ENCODE peak calls at places on chromosomes 3 and 15, in four cellular contexts. C is K562, S is HL-60, T is GM12878. G is an unnamed sample.

GRCh38 chr3:39154323-39155021 is 1.1 kb upstream of the CSRNP1 start:
- DNase-seq in S (no peak), C (peak), T (no peak), G (no peak)

GRCh38 chr3:193593666-193594025 is 638 bp downstream of the OPA1 start:
- DNase-seq in S (no peak), T (no peak), C (peak), G (no peak)

GRCh38 chr3:23865595-23866396 is 51.0 kb downstream of the NKIRAS1 start:
- DNase-seq in C (no peak), T (peak), S (no peak), G (peak)

GRCh38 chr3:107235923-107236315 is 141.3 kb upstream of the CCDC54 start:
- DNase-seq in C (peak), S (peak), T (peak), G (peak)

GRCh38 chr3:195123196-195123805 is 147.7 kb downstream of the XXYLT1 start:
- DNase-seq in T (no peak), S (no peak), C (peak), G (no peak)

GRCh38 chr3:56205406-56205805 is 262.9 kb downstream of the ERC2 start:
- DNase-seq in T (no peak), S (no peak), C (no peak), G (no peak)

GRCh38 chr3:42501681-42502428 is 588 bp upstream of the VIPR1 start:
- DNase-seq in C (peak), S (peak), T (no peak), G (peak)

GRCh38 chr3:195263193-195263924 is 7.6 kb downstream of the XXYLT1 start:
- DNase-seq in C (no peak), S (peak), T (no peak), G (no peak)

GRCh38 chr3:18635215-18635614 is 210.1 kb upstream of the SATB1 start:
- DNase-seq in T (no peak), C (no peak), S (no peak), G (no peak)

DNA sequence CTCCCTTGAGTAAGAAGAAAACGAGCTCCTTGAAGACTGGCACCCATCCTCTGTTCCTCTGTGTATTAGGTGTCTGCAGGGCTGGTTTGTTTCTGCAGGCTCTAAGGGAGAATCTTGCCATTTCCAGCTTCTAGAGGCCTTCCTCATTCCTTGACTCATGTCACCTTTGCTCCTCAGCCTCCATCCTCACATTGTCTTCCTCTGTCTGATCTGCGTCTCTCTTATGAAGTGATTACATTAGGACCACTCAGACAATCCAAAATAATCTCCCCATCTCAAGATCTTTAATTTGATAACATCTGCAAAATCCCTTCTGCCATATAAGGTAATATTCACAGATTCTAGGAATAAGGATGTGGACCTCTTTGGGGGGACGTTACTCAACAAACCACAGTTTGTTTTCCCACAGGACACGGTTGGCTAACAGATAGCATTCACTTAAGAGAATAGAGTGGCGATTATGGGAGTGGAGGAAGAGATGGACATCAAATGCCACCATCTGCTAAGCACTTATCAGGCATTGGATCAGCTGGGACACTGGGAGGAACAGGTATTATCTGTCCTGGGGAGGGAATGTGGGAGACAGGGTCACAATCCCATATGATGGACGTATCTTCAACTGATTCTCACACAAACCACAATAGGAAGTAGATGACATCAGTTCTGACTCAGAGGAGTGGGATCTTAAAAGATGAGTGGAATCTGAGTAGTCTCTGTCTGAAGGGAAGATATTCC is 17.2 kb downstream of the ARHGAP31 start:
- DNase-seq in T (no peak), C (no peak), S (no peak), G (no peak)
- TF ChIP-seq SPI1 in T (no peak), C (no peak), S (no peak), G (no peak)

DNA sequence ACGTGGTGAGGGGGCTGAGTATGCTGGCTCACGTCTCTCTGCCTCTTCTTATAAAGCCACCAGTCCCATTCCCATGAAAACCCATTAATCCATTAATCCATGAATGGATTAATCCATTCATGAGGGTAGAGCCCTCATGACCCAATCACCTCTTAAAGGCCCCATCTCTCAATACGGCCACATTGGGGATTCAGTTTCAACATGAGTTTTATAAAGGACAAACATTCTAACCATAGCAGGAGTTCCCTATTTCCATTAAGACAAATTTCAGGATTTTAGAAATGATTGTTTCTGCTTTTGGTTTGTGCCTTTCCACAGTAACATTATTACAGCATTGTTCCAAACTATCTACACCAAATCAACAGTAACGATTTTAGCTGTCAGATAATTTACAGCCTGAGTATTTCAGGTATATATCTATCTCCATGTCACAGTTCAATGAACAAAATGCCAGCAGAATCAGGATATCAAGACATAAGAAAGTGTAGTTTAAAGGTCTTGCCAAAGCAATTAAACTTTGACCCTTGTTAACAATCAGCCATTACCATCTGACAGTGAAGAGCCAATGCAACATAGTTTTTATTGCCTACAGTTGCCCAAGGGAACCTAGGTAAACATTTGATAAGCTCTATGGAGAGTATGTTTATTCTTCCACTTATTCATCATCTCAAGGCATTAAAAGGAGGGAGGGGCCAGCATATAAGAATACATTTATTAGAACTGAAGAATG is 3.8 kb downstream of the TSPAN3 start:
- DNase-seq in S (no peak), C (no peak), T (no peak), G (no peak)
- TF ChIP-seq POLR2AphosphoS5 in S (no peak), C (no peak), T (no peak), G (no peak)

DNA sequence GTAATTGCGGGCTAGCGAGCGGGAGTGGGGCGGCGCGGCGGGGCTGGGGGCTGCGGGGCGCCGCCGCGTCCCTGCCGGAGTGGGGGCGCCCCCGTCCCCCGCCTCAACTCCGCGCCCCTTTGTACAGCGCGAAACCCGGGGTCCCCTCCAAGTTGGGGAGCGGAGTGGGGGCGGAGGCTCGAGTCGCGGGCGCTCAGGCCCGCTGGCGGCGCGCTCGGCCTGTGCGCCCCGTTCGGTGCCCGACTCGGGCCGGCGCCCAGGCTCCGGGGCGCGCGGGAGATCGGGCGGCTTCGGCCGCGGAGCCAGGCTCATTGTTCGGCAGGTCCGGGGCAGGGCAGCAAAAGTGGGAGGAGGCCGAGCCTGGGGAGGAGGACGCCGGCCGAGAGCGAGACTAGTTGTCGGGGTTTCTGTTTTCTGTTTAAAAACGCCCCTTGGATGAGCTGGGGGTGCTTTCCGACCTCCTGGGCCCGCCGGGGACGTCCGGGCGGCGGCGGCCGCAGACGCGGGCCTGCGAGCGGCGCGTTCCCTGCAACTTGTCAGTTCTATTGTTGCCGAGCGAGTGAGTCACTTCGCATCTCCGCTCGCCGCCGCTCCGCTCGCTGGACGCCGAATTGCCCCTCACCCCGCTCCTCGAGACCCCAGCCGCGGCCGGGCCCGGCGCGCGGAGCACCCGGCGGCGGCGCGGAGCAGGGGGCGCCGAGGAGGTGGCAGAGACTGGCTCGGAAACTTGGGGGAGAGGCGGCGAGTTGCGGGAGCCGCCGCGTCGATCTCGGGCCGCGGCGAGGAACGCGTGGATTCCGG is 663 bp downstream of the TCF12 start:
- DNase-seq in S (peak), T (no peak), C (peak), G (peak)
- TF ChIP-seq SPI1 in S (no peak), T (no peak), C (no peak), G (no peak)

GRCh38 chr15:72319985-72320671 is at the start of gene CELF6:
- DNase-seq in T (peak), C (peak), S (peak), G (peak)
- TF ChIP-seq POLR2AphosphoS5 in T (no peak), C (no peak), S (no peak), G (no peak)

DNA sequence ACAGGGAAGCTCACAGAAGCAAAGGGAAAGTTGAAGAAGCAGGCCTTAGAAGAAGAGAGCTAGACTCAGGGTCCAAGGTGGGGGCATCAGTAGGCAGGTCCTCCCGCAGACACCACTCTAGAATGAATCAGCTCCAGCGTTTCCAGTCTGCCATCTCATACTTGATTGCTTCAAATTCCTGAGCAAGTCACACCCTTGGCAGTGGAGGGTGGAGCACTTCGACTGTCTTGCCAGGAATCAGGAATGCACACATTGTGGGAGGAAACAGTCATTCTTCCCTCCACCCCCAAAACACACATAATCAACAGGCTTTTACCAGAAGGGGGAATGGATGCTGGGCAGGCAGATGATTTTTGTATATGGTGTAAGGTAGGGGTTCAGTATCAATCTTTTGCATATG is 78.5 kb downstream of the CHCHD6 start:
- DNase-seq in C (no peak), T (no peak), S (no peak), G (no peak)
- TF ChIP-seq SPI1 in C (no peak), T (no peak), S (no peak), G (no peak)

GRCh38 chr15:71800190-71800589 is 10.2 kb upstream of the NR2E3 start:
- DNase-seq in T (no peak), S (no peak), C (no peak), G (no peak)
- TF ChIP-seq POLR2AphosphoS5 in T (no peak), S (no peak), C (no peak), G (no peak)

GRCh38 chr3:61979645-61980430 is 393.5 kb downstream of the FEZF2 start:
- DNase-seq in C (no peak), S (no peak), T (no peak), G (no peak)
- TF ChIP-seq SPI1 in C (no peak), S (no peak), T (no peak), G (no peak)

DNA sequence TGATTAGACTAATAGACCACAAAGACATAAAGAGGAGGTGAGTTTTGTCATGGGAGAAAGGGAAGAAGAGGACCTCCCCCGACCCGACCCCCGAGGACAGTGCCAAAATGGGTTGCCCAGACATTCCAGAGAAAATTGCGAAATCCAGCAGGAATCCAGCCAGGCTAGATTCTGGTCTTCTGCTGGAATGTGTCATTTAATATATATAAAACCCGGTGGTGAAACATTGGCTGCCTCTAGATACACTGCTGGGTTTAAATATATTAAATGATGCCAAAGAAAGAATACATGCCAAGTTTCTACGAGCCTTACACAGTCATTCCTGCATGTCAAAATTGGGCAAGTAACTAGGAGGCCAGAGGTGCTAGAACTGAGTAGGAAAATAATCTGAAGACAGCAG is 45.3 kb upstream of the SPESP1 start:
- DNase-seq in C (no peak), S (no peak), T (no peak), G (no peak)
- TF ChIP-seq POLR2AphosphoS5 in C (no peak), S (no peak), T (no peak), G (no peak)

GRCh38 chr3:2879587-2879986 is 230.6 kb downstream of the IL5RA start:
- DNase-seq in S (no peak), C (no peak), T (no peak), G (no peak)
- TF ChIP-seq SPI1 in S (no peak), C (no peak), T (no peak), G (no peak)

DNA sequence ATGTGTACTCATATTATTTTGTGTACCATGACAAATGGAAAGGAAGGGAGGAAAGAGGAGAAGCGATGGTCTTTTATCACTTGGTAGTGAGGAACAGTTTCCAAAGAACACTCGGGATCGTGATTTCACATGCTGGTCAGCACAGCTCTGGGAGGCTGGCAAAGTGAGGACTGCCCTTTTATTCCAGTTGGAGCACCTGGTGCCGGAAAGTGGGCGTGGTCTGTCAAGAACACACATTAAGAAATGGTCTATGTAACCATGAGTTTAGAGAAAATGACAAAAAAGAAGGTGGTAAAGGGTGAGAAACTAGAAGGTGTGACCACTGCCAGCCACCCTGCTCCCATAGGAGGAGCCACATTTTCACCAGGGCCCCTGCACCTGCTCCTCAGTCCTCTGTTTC is 7.0 kb upstream of the TSEN2 start:
- DNase-seq in C (no peak), T (no peak), S (no peak), G (no peak)
- TF ChIP-seq POLR2AphosphoS5 in C (no peak), T (no peak), S (no peak), G (no peak)

G was measured in GM12891.